ENCODE peak calls at places on chromosomes 4 and X, in ten cellular contexts. H is dermis blood vessel endothelial cell; K is A172; W is posterior cingulate gyrus; E is NCI-H524 treated with DMSO at 0.1 percent for 48 hours; Y is NCI-H187 treated with DMSO at 0.1 percent for 48 hours; G is AG08395; I is astrocyte of the cerebellum; D is activated naive CD4-positive, alpha-beta T cell treated with anti-CD3 and anti-CD28 coated beads for 36 hours; X is lung. B is an unnamed sample.

GRCh38 chr4:174201898-174202297 is 81.6 kb downstream of the FBXO8 start:
- DNase-seq in H (no peak), K (no peak), W (no peak), E (no peak), Y (no peak), G (no peak), I (no peak), D (no peak), X (no peak), B (no peak)

GRCh38 chr4:138775890-138776289 is 239.7 kb upstream of the NOCT start:
- DNase-seq in H (no peak), K (no peak), W (no peak), E (no peak), Y (no peak), G (no peak), I (no peak), D (no peak), X (no peak), B (no peak)

GRCh38 chr4:185847352-185848078 is 35.5 kb upstream of the SORBS2 start:
- DNase-seq in H (no peak), K (peak), W (no peak), E (peak), Y (no peak), G (peak), I (no peak), D (no peak), X (no peak), B (peak)

GRCh38 chrX:9231491-9231890 is 197.6 kb upstream of the FAM9B start:
- DNase-seq in H (no peak), K (peak), W (no peak), E (no peak), Y (no peak), G (peak), I (no peak), D (no peak), X (no peak), B (peak)

GRCh38 chr4:2800691-2801596 is 8.1 kb downstream of the SH3BP2 start:
- DNase-seq in H (peak), K (peak), W (peak), E (no peak), Y (no peak), G (peak), I (peak), D (peak), X (peak), B (peak)

GRCh38 chrX:41868392-41868977 is 54.9 kb downstream of the CASK start:
- DNase-seq in H (peak), K (no peak), W (no peak), E (no peak), Y (no peak), G (no peak), I (no peak), D (no peak), X (no peak), B (no peak)

GRCh38 chr4:122588453-122589238 is 32.2 kb downstream of the IL21 start:
- DNase-seq in H (no peak), K (no peak), W (no peak), E (no peak), Y (no peak), G (peak), I (no peak), D (no peak), X (no peak), B (no peak)

GRCh38 chr4:168273838-168274237 is 44.7 kb downstream of the DDX60 start:
- DNase-seq in H (no peak), K (peak), W (no peak), E (no peak), Y (no peak), G (no peak), I (no peak), D (no peak), X (no peak), B (no peak)

GRCh38 chrX:115030635-115031034 is 13.2 kb upstream of the IL13RA2 start:
- DNase-seq in H (peak), K (no peak), W (no peak), E (no peak), Y (no peak), G (no peak), I (no peak), D (no peak), X (no peak), B (no peak)

GRCh38 chr4:19993222-19993621 is 258.5 kb upstream of the SLIT2 start:
- DNase-seq in H (no peak), K (no peak), W (no peak), E (no peak), Y (no peak), G (peak), I (no peak), D (no peak), X (no peak), B (no peak)

GRCh38 chr4:45172636-45173035 is 446.3 kb upstream of the GNPDA2 start:
- DNase-seq in H (no peak), K (no peak), W (no peak), E (no peak), Y (no peak), G (no peak), I (no peak), D (no peak), X (no peak), B (no peak)

GRCh38 chr4:183455431-183456145 is 11.2 kb downstream of the CDKN2AIP start:
- DNase-seq in H (no peak), K (peak), W (no peak), E (no peak), Y (no peak), G (no peak), I (no peak), D (no peak), X (no peak), B (no peak)

GRCh38 chrX:123493857-123494256 is 239.0 kb downstream of the THOC2 start:
- DNase-seq in H (no peak), K (no peak), W (no peak), E (no peak), Y (no peak), G (no peak), I (no peak), D (no peak), X (no peak), B (no peak)

GRCh38 chrX:148135738-148136137 is 154.6 kb downstream of the FMR1NB start:
- DNase-seq in H (peak), K (peak), W (no peak), E (no peak), Y (no peak), G (no peak), I (no peak), D (no peak), X (no peak), B (peak)

B was measured in skeletal muscle cell.